ENCODE peak calls at places on chromosome 20, in four cellular contexts. C, I, Z and G are unnamed samples.

GRCh38 chr20:49635171-49635570 is 67.2 kb upstream of the PTGIS start:
- DNase-seq in C (no peak), Z (no peak), I (no peak), G (no peak)

GRCh38 chr20:37267684-37268313 is 6.2 kb upstream of the GHRH start:
- DNase-seq in C (no peak), Z (no peak), I (no peak), G (no peak)

GRCh38 chr20:33233129-33233774 is 2.5 kb upstream of the BPIFA1 start:
- DNase-seq in C (no peak), Z (no peak), I (no peak), G (no peak)

GRCh38 chr20:45465492-45466266 is 3.9 kb upstream of the WFDC2 start:
- DNase-seq in I (no peak), C (no peak), Z (no peak), G (no peak)

GRCh38 chr20:35359335-35359997 is 52.3 kb downstream of the UQCC1 start:
- DNase-seq in I (no peak), C (no peak), Z (no peak), G (no peak)

GRCh38 chr20:40797425-40797824 is 108.4 kb upstream of the MAFB start:
- DNase-seq in Z (peak), C (peak), I (no peak), G (no peak)

GRCh38 chr20:45752747-45753146 is 30.6 kb downstream of the SPINT4 start:
- DNase-seq in I (no peak), Z (no peak), C (peak), G (peak)

GRCh38 chr20:32434434-32434833 is 76.3 kb downstream of the ASXL1 start:
- DNase-seq in C (no peak), I (no peak), Z (no peak), G (no peak)

GRCh38 chr20:51400051-51400926 is 142.2 kb downstream of the NFATC2 start:
- DNase-seq in I (no peak), C (peak), Z (no peak), G (peak)

GRCh38 chr20:52242237-52243230 is 51.0 kb upstream of the ZFP64 start:
- DNase-seq in C (peak), Z (peak), I (peak), G (no peak)

GRCh38 chr20:3687655-3688054 is 5.8 kb upstream of the ADAM33 start:
- DNase-seq in I (peak), Z (peak), C (no peak), G (no peak)

GRCh38 chr20:50824137-50824536 is 29.3 kb downstream of the BCAS4 start:
- DNase-seq in Z (no peak), C (no peak), I (no peak), G (no peak)

GRCh38 chr20:25508083-25508770 is 77.1 kb downstream of the NINL start:
- DNase-seq in I (peak), Z (peak), C (no peak), G (no peak)

GRCh38 chr20:43787937-43788336 is 61.1 kb upstream of the GTSF1L start:
- DNase-seq in I (no peak), C (no peak), Z (no peak), G (no peak)

GRCh38 chr20:31857861-31858835 is 12.2 kb downstream of the DUSP15 start:
- DNase-seq in Z (no peak), I (no peak), C (peak), G (no peak)

GRCh38 chr20:37905969-37906613 is 3.2 kb downstream of the VSTM2L start:
- DNase-seq in Z (no peak), C (no peak), I (no peak), G (no peak)

GRCh38 chr20:62656919-62657635 is 14.8 kb downstream of the SLCO4A1 start:
- DNase-seq in Z (no peak), I (no peak), C (no peak), G (no peak)

GRCh38 chr20:6566821-6567220 is 200.7 kb upstream of the BMP2 start:
- DNase-seq in I (peak), C (no peak), Z (no peak), G (no peak)

GRCh38 chr20:20010639-20011500 is 6.3 kb upstream of the NAA20 start:
- DNase-seq in C (no peak), I (peak), Z (no peak), G (no peak)

GRCh38 chr20:48614593-48615274 is 213.1 kb downstream of the PREX1 start:
- DNase-seq in I (peak), C (no peak), Z (no peak), G (no peak)

GRCh38 chr20:20568604-20569205 is 143.7 kb downstream of the RALGAPA2 start:
- DNase-seq in I (peak), Z (peak), C (peak), G (no peak)

GRCh38 chr20:62405108-62405980 is 1.7 kb downstream of the CABLES2 start:
- DNase-seq in I (no peak), C (no peak), Z (peak), G (no peak)

GRCh38 chr20:53162251-53162835 is 190.2 kb downstream of the TSHZ2 start:
- DNase-seq in I (peak), C (no peak), Z (peak), G (no peak)

GRCh38 chr20:63966172-63966943 is 3.4 kb downstream of the ZNF512B start:
- DNase-seq in C (no peak), Z (no peak), I (no peak), G (no peak)

GRCh38 chr20:39576786-39577185 is 614.6 kb downstream of the DHX35 start:
- DNase-seq in I (no peak), C (no peak), Z (no peak), G (no peak)